ENCODE peak calls at places on chromosome 18, in five cellular contexts. A is IMR-90, Y is A549, N is bronchial epithelial cell, M is tibial nerve. B is an unnamed sample.

GRCh38 chr18:43180814-43181213 is 65.3 kb upstream of the RIT2 start:
- DNase-seq in A (no peak), M (no peak), Y (no peak), N (no peak), B (no peak)

GRCh38 chr18:54080854-54081253 is 143.6 kb downstream of the MBD2 start:
- DNase-seq in N (peak; percentile 43), M (no peak), A (no peak), Y (no peak), B (no peak)

GRCh38 chr18:30280861-30281470 is 761.6 kb downstream of the DSC3 start:
- DNase-seq in N (peak; percentile 73), Y (peak; percentile 31), A (peak; percentile 59), M (no peak), B (peak; percentile 77)

GRCh38 chr18:24027156-24027555 is 12.6 kb downstream of the TTC39C start:
- DNase-seq in Y (no peak), A (peak; percentile 93), M (no peak), N (peak; percentile 95), B (no peak)

GRCh38 chr18:27901424-27902226 is 275.3 kb downstream of the CDH2 start:
- DNase-seq in N (no peak), A (no peak), M (no peak), Y (no peak), B (no peak)

GRCh38 chr18:28204154-28204553 is 27.2 kb upstream of the CDH2 start:
- DNase-seq in M (no peak), Y (peak; percentile 33), A (peak; percentile 85), N (peak; percentile 75), B (no peak)

GRCh38 chr18:35610089-35610488 is 28.5 kb downstream of the GALNT1 start:
- DNase-seq in Y (peak; percentile 18), M (no peak), N (peak; percentile 28), A (no peak), B (no peak)

GRCh38 chr18:46152808-46153617 is 48.8 kb downstream of the HAUS1 start:
- DNase-seq in A (no peak), N (peak; percentile 86), Y (peak; percentile 36), M (no peak), B (no peak)

GRCh38 chr18:34773961-34774754 is 64.1 kb downstream of the DTNA start:
- DNase-seq in M (no peak), Y (no peak), N (peak; percentile 63), A (peak; percentile 64), B (no peak)

GRCh38 chr18:23871410-23871809 is 143.1 kb upstream of the TTC39C start:
- DNase-seq in N (peak; percentile 91), M (no peak), A (no peak), Y (peak; percentile 7), B (no peak)

GRCh38 chr18:6920099-6920955 is 190.8 kb downstream of the ARHGAP28 start:
- DNase-seq in Y (peak; percentile 63), N (peak; percentile 53), A (peak; percentile 68), M (peak; percentile 29), B (no peak)

GRCh38 chr18:32152705-32153448 is 37.0 kb upstream of the MEP1B start:
- DNase-seq in N (no peak), M (no peak), Y (no peak), A (no peak), B (no peak)

GRCh38 chr18:32160547-32160946 is 29.3 kb upstream of the MEP1B start:
- DNase-seq in N (peak; percentile 46), A (no peak), M (no peak), Y (no peak), B (no peak)

GRCh38 chr18:32157580-32157979 is 32.3 kb upstream of the MEP1B start:
- DNase-seq in A (no peak), Y (no peak), M (no peak), N (no peak), B (no peak)

GRCh38 chr18:32156855-32157254 is 33.0 kb upstream of the MEP1B start:
- DNase-seq in M (no peak), Y (no peak), N (no peak), A (no peak), B (no peak)

DNA sequence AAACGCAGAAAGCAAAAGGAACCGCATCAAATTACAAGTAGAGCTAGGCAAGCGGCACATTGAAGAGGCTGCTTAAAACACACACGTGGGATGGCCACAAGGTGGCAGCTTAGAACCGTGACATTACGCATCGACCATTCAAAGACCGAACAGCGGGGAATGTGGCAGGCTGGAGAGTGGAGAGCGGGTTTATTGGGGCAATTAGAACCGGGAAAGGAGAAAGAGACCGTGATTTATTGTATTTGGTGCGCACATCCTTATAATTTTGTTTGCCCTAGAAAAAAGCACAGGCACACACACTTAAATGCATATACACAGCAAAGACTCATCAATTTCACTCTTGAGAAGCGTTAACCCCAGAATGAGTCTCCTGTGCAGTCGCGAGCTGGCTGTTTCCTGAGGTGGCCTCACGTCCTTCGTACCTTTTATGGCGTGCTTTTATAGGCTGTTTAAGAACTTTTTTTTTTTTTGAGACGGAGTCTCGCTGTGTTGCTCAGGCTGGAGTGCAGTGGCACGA is 31.7 kb upstream of the MEP1B start:
- DNase-seq in M (peak; percentile 61), A (peak; percentile 89), N (peak; percentile 75), Y (peak; percentile 81), B (peak; percentile 90)
- H3K4me3 ChIP-seq in M (peak overlapping the region; percentile 28), A (no peak overlapping the region), N (no peak overlapping the region), Y (no peak overlapping the region), B (no peak overlapping the region)

DNA sequence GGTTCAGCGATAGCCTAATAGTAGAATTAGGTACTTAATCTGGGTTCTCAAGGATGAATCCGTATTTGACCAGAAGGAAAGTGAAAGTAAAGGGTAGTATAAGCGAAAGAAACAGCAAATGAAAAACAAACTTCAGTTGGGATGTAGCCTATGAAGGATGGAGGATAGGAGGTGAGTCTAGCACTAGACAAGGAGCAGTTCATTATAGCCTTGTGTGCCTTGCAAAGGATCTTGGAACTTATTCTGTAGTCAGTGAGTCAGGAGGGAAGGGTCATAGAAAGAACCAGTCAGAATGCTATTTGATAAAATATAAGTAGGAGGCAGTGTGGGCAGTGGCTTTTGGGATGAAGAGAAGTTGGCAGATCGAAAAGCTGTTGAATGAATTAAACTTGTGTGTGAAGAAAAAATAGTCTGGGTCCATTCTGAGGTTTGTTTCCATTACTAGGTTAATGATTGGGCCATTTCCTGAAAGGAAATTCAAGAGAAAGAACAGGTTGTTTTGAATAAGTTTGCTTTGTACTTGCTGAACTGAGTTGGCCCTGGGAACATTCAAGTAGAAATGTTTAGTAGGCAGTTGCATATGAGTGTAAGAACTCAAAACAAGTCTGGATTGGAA is 48.5 kb downstream of the ANKRD12 start:
- DNase-seq in M (no peak), Y (no peak), A (no peak), N (no peak), B (no peak)
- H3K4me3 ChIP-seq in M (no peak overlapping the region), Y (no peak overlapping the region), A (no peak overlapping the region), N (no peak overlapping the region), B (peak overlapping the region; percentile 24)

DNA sequence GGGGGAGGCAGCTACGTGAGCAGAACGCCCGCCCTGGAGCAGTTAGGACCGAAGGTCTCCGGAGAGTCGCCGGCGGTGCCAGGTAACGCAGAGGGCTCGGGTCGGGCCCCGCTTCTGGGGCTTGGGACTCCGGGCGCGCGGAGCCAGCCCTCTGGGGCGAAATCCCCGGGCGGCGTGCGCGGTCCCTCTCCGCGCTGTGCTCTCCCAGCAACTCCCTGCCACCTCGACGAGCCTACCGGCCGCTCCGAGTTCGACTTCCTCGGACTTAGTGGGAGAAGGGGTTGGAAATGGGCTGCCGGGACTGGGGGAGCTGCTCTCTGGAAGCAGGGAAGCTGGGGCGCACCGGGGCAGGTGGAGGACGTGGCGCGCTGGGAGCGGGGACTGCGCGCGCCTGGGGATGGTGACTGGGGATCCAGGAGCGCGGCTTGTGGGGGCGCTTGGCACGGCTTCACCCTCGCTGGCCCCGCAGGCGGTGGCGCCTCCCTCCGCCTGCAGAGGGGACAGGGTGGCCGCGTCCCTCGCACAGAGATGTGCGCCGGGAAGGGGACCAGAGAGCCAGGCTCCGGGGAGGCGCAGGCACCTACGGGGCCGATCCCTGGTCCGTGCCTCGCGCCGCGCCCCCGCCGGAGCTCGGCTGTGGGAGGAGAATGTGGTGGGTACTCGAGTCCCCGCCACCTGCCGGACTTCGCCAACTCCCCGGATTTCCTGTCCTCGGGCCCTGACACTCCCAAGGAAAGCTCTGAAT is 688 bp downstream of the CDH20 start:
- DNase-seq in M (no peak), Y (no peak), N (no peak), A (no peak), B (no peak)
- H3K4me3 ChIP-seq in M (peak overlapping the region; percentile 31), Y (no peak overlapping the region), N (no peak overlapping the region), A (no peak overlapping the region), B (no peak overlapping the region)

GRCh38 chr18:74457043-74457742 is at the start of gene DIPK1C:
- DNase-seq in N (no peak), M (no peak), A (no peak), Y (peak; percentile 7), B (no peak)
- H3K4me3 ChIP-seq in N (no peak within 1 kb of the TSS), M (peak within 1 kb of the TSS; percentile 27), A (no peak within 1 kb of the TSS), Y (peak within 1 kb of the TSS; percentile 37), B (no peak within 1 kb of the TSS)

GRCh38 chr18:68438983-68439382 is 275.9 kb downstream of the TMX3 start:
- DNase-seq in Y (no peak), M (no peak), N (peak; percentile 57), A (peak; percentile 81), B (no peak)

GRCh38 chr18:68438536-68438935 is 276.4 kb downstream of the TMX3 start:
- DNase-seq in A (no peak), Y (no peak), N (no peak), M (no peak), B (no peak)

GRCh38 chr18:68440433-68440832 is 274.5 kb downstream of the TMX3 start:
- DNase-seq in Y (no peak), A (no peak), M (no peak), N (no peak), B (no peak)

GRCh38 chr18:68439672-68440071 is 275.2 kb downstream of the TMX3 start:
- DNase-seq in N (no peak), A (no peak), Y (no peak), M (no peak), B (no peak)

GRCh38 chr18:68441241-68441640 is 273.7 kb downstream of the TMX3 start:
- DNase-seq in Y (no peak), M (no peak), A (no peak), N (no peak), B (no peak)
- H3K4me3 ChIP-seq in Y (no peak overlapping the region), M (no peak overlapping the region), A (no peak overlapping the region), N (no peak overlapping the region), B (no peak overlapping the region)

GRCh38 chr18:12828116-12829051 is 55.7 kb downstream of the PTPN2 start:
- DNase-seq in M (no peak), N (peak; percentile 17), A (peak; percentile 65), Y (no peak), B (no peak)
- H3K4me3 ChIP-seq in M (no peak overlapping the region), N (no peak overlapping the region), A (no peak overlapping the region), Y (no peak overlapping the region), B (no peak overlapping the region)

GRCh38 chr18:55401638-55402191 is 186.3 kb downstream of the TCF4 start:
- DNase-seq in M (no peak), A (peak; percentile 87), N (no peak), Y (peak; percentile 5), B (no peak)
- H3K4me3 ChIP-seq in M (no peak overlapping the region), A (peak overlapping the region; percentile 28), N (no peak overlapping the region), Y (no peak overlapping the region), B (no peak overlapping the region)